ENCODE peak calls at places on chromosomes 13 and 19, in seven cellular contexts. One of them, this sample, is unnamed.

GRCh38 chr19:3184847-3185481 is 766 bp upstream of the NCLN start:
- DNase-seq in body of pancreas: peak
- DNase-seq in SK-N-SH: peak
- DNase-seq in RWPE1: peak
- DNase-seq in fibroblast of lung: no peak
- DNase-seq in HFF-Myc: no peak
- DNase-seq in mesothelial cell of epicardium: no peak
- DNase-seq in this sample: no peak

GRCh38 chr19:1243768-1244692 is 2.5 kb downstream of the ATP5F1D start:
- DNase-seq in body of pancreas: peak
- DNase-seq in SK-N-SH: peak
- DNase-seq in RWPE1: peak
- DNase-seq in fibroblast of lung: peak
- DNase-seq in HFF-Myc: no peak
- DNase-seq in mesothelial cell of epicardium: peak
- DNase-seq in this sample: peak

GRCh38 chr19:11423804-11424318 is 4.7 kb upstream of the RGL3 start:
- DNase-seq in body of pancreas: no peak
- DNase-seq in SK-N-SH: peak
- DNase-seq in RWPE1: no peak
- DNase-seq in fibroblast of lung: no peak
- DNase-seq in HFF-Myc: no peak
- DNase-seq in mesothelial cell of epicardium: no peak
- DNase-seq in this sample: no peak

GRCh38 chr19:54201980-54202379 is 1.3 kb downstream of the RPS9 start:
- DNase-seq in body of pancreas: no peak
- DNase-seq in SK-N-SH: no peak
- DNase-seq in RWPE1: no peak
- DNase-seq in fibroblast of lung: no peak
- DNase-seq in HFF-Myc: no peak
- DNase-seq in mesothelial cell of epicardium: no peak
- DNase-seq in this sample: no peak

GRCh38 chr13:80022146-80022545 is 318.8 kb downstream of the SPRY2 start:
- DNase-seq in body of pancreas: no peak
- DNase-seq in SK-N-SH: peak
- DNase-seq in RWPE1: no peak
- DNase-seq in fibroblast of lung: no peak
- DNase-seq in HFF-Myc: no peak
- DNase-seq in mesothelial cell of epicardium: no peak
- DNase-seq in this sample: no peak

GRCh38 chr19:40503300-40503699 is 36.5 kb downstream of the SPTBN4 start:
- DNase-seq in body of pancreas: peak
- DNase-seq in SK-N-SH: peak
- DNase-seq in RWPE1: no peak
- DNase-seq in fibroblast of lung: no peak
- DNase-seq in HFF-Myc: no peak
- DNase-seq in mesothelial cell of epicardium: no peak
- DNase-seq in this sample: peak

GRCh38 chr13:33744589-33745369 is 73.2 kb upstream of the RFC3 start:
- DNase-seq in body of pancreas: peak
- DNase-seq in SK-N-SH: no peak
- DNase-seq in RWPE1: no peak
- DNase-seq in fibroblast of lung: no peak
- DNase-seq in HFF-Myc: no peak
- DNase-seq in mesothelial cell of epicardium: no peak
- DNase-seq in this sample: no peak

GRCh38 chr13:35906636-35907035 is 224.5 kb downstream of the DCLK1 start:
- DNase-seq in body of pancreas: no peak
- DNase-seq in SK-N-SH: no peak
- DNase-seq in RWPE1: no peak
- DNase-seq in fibroblast of lung: no peak
- DNase-seq in HFF-Myc: no peak
- DNase-seq in mesothelial cell of epicardium: no peak
- DNase-seq in this sample: no peak

GRCh38 chr19:28155265-28155664 is 1057.7 kb downstream of the UQCRFS1 start:
- DNase-seq in body of pancreas: no peak
- DNase-seq in SK-N-SH: no peak
- DNase-seq in RWPE1: no peak
- DNase-seq in fibroblast of lung: no peak
- DNase-seq in HFF-Myc: no peak
- DNase-seq in mesothelial cell of epicardium: no peak
- DNase-seq in this sample: no peak

GRCh38 chr13:52707375-52707774 is 32.2 kb downstream of the CNMD start:
- DNase-seq in body of pancreas: no peak
- DNase-seq in SK-N-SH: peak
- DNase-seq in RWPE1: no peak
- DNase-seq in fibroblast of lung: no peak
- DNase-seq in HFF-Myc: no peak
- DNase-seq in mesothelial cell of epicardium: no peak
- DNase-seq in this sample: no peak

GRCh38 chr13:109840893-109841287 is 54.5 kb upstream of the IRS2 start:
- DNase-seq in body of pancreas: no peak
- DNase-seq in SK-N-SH: no peak
- DNase-seq in RWPE1: no peak
- DNase-seq in fibroblast of lung: no peak
- DNase-seq in HFF-Myc: no peak
- DNase-seq in mesothelial cell of epicardium: no peak
- DNase-seq in this sample: no peak

GRCh38 chr19:43501661-43502418 is 2.7 kb downstream of the PHLDB3 start:
- DNase-seq in body of pancreas: no peak
- DNase-seq in SK-N-SH: no peak
- DNase-seq in RWPE1: no peak
- DNase-seq in fibroblast of lung: no peak
- DNase-seq in HFF-Myc: no peak
- DNase-seq in mesothelial cell of epicardium: no peak
- DNase-seq in this sample: no peak

GRCh38 chr19:43505186-43505456 is 575 bp upstream of the PHLDB3 start:
- DNase-seq in body of pancreas: no peak
- DNase-seq in SK-N-SH: no peak
- DNase-seq in RWPE1: no peak
- DNase-seq in fibroblast of lung: no peak
- DNase-seq in HFF-Myc: no peak
- DNase-seq in mesothelial cell of epicardium: no peak
- DNase-seq in this sample: no peak

GRCh38 chr19:43504426-43505185 is at the start of gene PHLDB3:
- DNase-seq in body of pancreas: peak
- DNase-seq in SK-N-SH: peak
- DNase-seq in RWPE1: no peak
- DNase-seq in fibroblast of lung: no peak
- DNase-seq in HFF-Myc: no peak
- DNase-seq in mesothelial cell of epicardium: no peak
- DNase-seq in this sample: no peak

GRCh38 chr19:43502419-43502976 is 2.0 kb downstream of the PHLDB3 start:
- DNase-seq in body of pancreas: no peak
- DNase-seq in SK-N-SH: no peak
- DNase-seq in RWPE1: no peak
- DNase-seq in fibroblast of lung: no peak
- DNase-seq in HFF-Myc: no peak
- DNase-seq in mesothelial cell of epicardium: no peak
- DNase-seq in this sample: no peak

DNA sequence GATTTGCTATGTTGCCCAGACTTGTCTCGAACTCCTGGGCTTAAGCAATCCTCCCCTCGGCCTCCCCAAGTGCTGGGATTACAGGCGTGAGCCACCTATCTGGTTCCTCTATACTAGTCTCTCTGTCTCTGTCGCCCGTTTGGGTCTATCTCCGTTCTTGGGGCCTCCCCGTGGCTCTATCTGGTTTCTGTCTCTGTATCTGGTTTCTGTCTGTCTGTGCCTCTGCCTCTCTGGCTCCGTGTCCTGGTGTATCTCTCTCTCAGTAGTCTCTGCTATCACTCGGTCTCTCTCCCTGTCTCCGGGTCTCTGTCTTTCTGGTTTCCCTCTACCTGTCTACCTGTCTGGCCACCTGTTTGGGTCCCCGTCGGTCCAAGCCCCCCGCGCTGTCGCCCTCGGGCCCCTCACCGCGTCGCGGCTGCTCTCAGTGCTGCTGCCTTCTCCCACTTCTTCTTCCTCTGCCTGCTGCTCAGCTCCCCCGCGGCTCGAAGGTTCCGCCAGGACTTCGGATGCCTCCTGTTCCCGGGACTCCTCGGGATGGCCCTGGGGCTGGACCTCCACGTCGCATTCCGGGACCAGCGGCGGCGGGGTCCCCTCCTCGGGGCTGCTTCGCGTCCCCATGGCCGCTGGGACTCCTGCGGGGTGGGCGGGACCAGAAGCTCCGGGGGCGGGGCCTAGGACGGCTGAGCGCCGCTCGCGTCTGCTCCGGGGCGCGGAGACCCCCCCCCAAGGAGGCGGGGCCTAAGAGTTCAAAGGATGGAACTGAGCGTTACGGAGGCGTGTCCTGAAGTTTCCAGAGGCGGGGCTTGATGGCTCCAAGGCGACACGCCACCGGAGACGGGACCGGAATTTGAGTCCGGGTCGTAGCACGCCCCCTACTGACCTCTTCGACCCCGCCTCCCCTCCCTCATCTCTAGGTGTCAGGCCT is 783 bp downstream of the PHLDB3 start:
- DNase-seq in body of pancreas: peak
- DNase-seq in SK-N-SH: peak
- DNase-seq in RWPE1: peak
- DNase-seq in fibroblast of lung: peak
- DNase-seq in HFF-Myc: peak
- DNase-seq in mesothelial cell of epicardium: peak
- DNase-seq in this sample: peak
- TF ChIP-seq CTCF in body of pancreas: peak
- TF ChIP-seq CTCF in SK-N-SH: no peak
- TF ChIP-seq CTCF in RWPE1: no peak
- TF ChIP-seq CTCF in fibroblast of lung: no peak
- TF ChIP-seq CTCF in HFF-Myc: no peak
- TF ChIP-seq CTCF in mesothelial cell of epicardium: no peak
- TF ChIP-seq CTCF in this sample: no peak

GRCh38 chr19:51398096-51398704 is 7.8 kb upstream of the C19orf84 start:
- DNase-seq in body of pancreas: no peak
- DNase-seq in SK-N-SH: peak
- DNase-seq in RWPE1: peak
- DNase-seq in fibroblast of lung: peak
- DNase-seq in HFF-Myc: no peak
- DNase-seq in mesothelial cell of epicardium: no peak
- DNase-seq in this sample: no peak

GRCh38 chr19:51396175-51396574 is 5.8 kb upstream of the C19orf84 start:
- DNase-seq in body of pancreas: no peak
- DNase-seq in SK-N-SH: no peak
- DNase-seq in RWPE1: no peak
- DNase-seq in fibroblast of lung: no peak
- DNase-seq in HFF-Myc: no peak
- DNase-seq in mesothelial cell of epicardium: no peak
- DNase-seq in this sample: no peak

GRCh38 chr19:51389143-51389542 is 1.2 kb downstream of the C19orf84 start:
- DNase-seq in body of pancreas: no peak
- DNase-seq in SK-N-SH: no peak
- DNase-seq in RWPE1: no peak
- DNase-seq in fibroblast of lung: no peak
- DNase-seq in HFF-Myc: no peak
- DNase-seq in mesothelial cell of epicardium: no peak
- DNase-seq in this sample: no peak

GRCh38 chr19:51391073-51391611 is 751 bp upstream of the C19orf84 start:
- DNase-seq in body of pancreas: no peak
- DNase-seq in SK-N-SH: no peak
- DNase-seq in RWPE1: no peak
- DNase-seq in fibroblast of lung: no peak
- DNase-seq in HFF-Myc: no peak
- DNase-seq in mesothelial cell of epicardium: no peak
- DNase-seq in this sample: no peak

DNA sequence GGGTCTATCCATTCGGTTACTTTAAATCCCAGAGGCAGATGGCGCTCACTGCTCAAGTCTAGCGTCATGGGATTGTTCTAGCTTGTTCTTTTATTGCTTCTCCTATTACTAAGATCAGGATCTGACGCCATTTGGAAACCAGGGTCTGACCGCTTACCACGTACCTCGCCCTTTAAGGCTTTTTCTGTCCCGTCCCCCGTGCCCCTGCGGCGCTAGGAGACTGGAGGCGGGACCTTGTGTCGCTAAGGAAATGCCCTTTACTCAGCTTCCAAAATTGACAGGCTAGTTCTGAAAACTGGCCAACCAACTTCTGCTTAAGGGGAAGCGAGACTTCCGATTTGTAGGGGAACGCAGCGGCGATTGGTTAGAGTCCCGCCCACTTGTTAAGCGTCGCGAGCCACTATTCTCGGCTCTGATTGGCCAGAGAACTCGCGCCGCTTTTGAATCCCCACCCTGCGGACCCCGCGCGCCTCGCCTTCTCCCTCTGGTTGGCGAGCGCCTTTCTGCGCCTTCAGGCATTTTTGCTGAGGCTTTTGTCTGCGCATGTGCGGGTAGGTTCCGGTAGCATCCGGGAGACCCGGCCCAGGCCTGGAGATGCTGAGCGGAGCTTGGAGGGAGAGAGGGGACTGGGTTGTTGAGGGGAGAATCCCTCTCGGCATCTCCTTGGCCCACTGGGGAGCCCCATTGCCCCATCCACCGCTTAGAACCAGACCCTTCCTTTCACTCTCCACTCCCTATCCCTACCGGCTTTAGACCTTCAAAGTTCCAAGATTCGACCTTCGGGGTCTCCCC is 3.9 kb upstream of the C19orf84 start:
- DNase-seq in body of pancreas: peak
- DNase-seq in SK-N-SH: peak
- DNase-seq in RWPE1: peak
- DNase-seq in fibroblast of lung: peak
- DNase-seq in HFF-Myc: peak
- DNase-seq in mesothelial cell of epicardium: peak
- DNase-seq in this sample: peak
- TF ChIP-seq CTCF in body of pancreas: peak
- TF ChIP-seq CTCF in SK-N-SH: peak
- TF ChIP-seq CTCF in RWPE1: no peak
- TF ChIP-seq CTCF in fibroblast of lung: peak
- TF ChIP-seq CTCF in HFF-Myc: no peak
- TF ChIP-seq CTCF in mesothelial cell of epicardium: no peak
- TF ChIP-seq CTCF in this sample: no peak

DNA sequence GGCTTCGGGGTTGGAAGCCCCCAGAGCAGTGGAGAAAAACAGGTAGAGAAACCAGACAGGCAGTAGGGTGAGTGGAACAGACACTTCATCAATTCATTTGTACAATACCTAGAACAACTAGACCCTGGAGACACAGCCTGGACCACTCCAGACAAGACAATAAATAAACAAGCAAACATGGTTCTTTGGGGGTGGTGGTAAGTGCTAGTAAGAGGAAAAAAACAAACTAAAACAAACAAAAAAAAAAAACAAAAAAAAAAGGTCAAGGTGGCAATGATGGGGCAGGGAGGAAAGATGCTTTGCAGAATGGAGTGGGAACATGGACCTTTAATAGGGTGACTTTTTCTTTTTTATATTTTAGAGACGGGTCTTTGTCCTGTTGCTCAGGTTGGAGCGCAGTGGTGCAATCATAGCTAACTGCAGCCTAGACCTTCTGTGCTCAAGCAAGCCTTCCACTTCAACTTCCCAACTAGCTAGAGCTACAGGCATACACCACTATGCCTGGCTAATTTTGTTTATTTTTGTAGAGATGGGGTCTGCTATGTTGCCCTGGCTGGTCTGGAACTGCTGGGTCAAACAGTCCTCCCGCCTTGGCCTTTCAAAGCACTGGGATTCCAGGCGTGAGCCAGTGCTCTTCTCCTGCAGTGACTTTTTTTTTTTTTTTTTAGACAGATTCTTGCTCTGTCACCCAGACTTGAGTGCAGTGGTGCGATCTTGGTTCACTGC is 3.1 kb downstream of the JUNB start:
- DNase-seq in body of pancreas: no peak
- DNase-seq in SK-N-SH: no peak
- DNase-seq in RWPE1: no peak
- DNase-seq in fibroblast of lung: peak
- DNase-seq in HFF-Myc: no peak
- DNase-seq in mesothelial cell of epicardium: no peak
- DNase-seq in this sample: no peak
- TF ChIP-seq CTCF in body of pancreas: no peak
- TF ChIP-seq CTCF in SK-N-SH: no peak
- TF ChIP-seq CTCF in RWPE1: no peak
- TF ChIP-seq CTCF in fibroblast of lung: no peak
- TF ChIP-seq CTCF in HFF-Myc: no peak
- TF ChIP-seq CTCF in mesothelial cell of epicardium: no peak
- TF ChIP-seq CTCF in this sample: no peak

GRCh38 chr19:45403272-45403671 is 1.6 kb downstream of the PPP1R13L start:
- DNase-seq in body of pancreas: no peak
- DNase-seq in SK-N-SH: no peak
- DNase-seq in RWPE1: no peak
- DNase-seq in fibroblast of lung: no peak
- DNase-seq in HFF-Myc: no peak
- DNase-seq in mesothelial cell of epicardium: no peak
- DNase-seq in this sample: no peak
- TF ChIP-seq CTCF in body of pancreas: no peak
- TF ChIP-seq CTCF in SK-N-SH: no peak
- TF ChIP-seq CTCF in RWPE1: no peak
- TF ChIP-seq CTCF in fibroblast of lung: no peak
- TF ChIP-seq CTCF in HFF-Myc: no peak
- TF ChIP-seq CTCF in mesothelial cell of epicardium: no peak
- TF ChIP-seq CTCF in this sample: no peak